ENCODE peak calls at places on chromosomes 6 and 20, in four cellular contexts. One of them, this sample, is unnamed.

GRCh38 chr6:127069659-127070279 is 48.7 kb upstream of the RSPO3 start:
- DNase-seq in NCI-H1694 treated with DMSO at 0.1 percent for 48 hours: peak
- DNase-seq in SJSA1: no peak
- DNase-seq in adrenal gland: no peak
- DNase-seq in this sample: no peak

GRCh38 chr6:95293257-95293656 is 284.1 kb upstream of the MANEA start:
- DNase-seq in NCI-H1694 treated with DMSO at 0.1 percent for 48 hours: no peak
- DNase-seq in SJSA1: no peak
- DNase-seq in adrenal gland: no peak
- DNase-seq in this sample: no peak

GRCh38 chr20:19756756-19757486 is 1.1 kb upstream of the RIN2 start:
- DNase-seq in NCI-H1694 treated with DMSO at 0.1 percent for 48 hours: no peak
- DNase-seq in SJSA1: no peak
- DNase-seq in adrenal gland: no peak
- DNase-seq in this sample: no peak

GRCh38 chr20:64232794-64233193 is 22.8 kb upstream of the PCMTD2 start:
- DNase-seq in NCI-H1694 treated with DMSO at 0.1 percent for 48 hours: no peak
- DNase-seq in SJSA1: no peak
- DNase-seq in adrenal gland: peak
- DNase-seq in this sample: no peak

GRCh38 chr6:11381801-11382513 is 149.5 kb upstream of the NEDD9 start:
- DNase-seq in NCI-H1694 treated with DMSO at 0.1 percent for 48 hours: no peak
- DNase-seq in SJSA1: no peak
- DNase-seq in adrenal gland: no peak
- DNase-seq in this sample: peak

GRCh38 chr6:138001750-138002349 is 105.4 kb downstream of the PERP start:
- DNase-seq in NCI-H1694 treated with DMSO at 0.1 percent for 48 hours: peak
- DNase-seq in SJSA1: no peak
- DNase-seq in adrenal gland: peak
- DNase-seq in this sample: peak

GRCh38 chr20:59010321-59010994 is 3.4 kb upstream of the CTSZ start:
- DNase-seq in NCI-H1694 treated with DMSO at 0.1 percent for 48 hours: no peak
- DNase-seq in SJSA1: peak
- DNase-seq in adrenal gland: no peak
- DNase-seq in this sample: peak

GRCh38 chr20:23596856-23597255 is 8.9 kb downstream of the CST9 start:
- DNase-seq in NCI-H1694 treated with DMSO at 0.1 percent for 48 hours: no peak
- DNase-seq in SJSA1: no peak
- DNase-seq in adrenal gland: no peak
- DNase-seq in this sample: no peak

GRCh38 chr6:139290787-139291294 is 957 bp downstream of the TXLNB start:
- DNase-seq in NCI-H1694 treated with DMSO at 0.1 percent for 48 hours: no peak
- DNase-seq in SJSA1: no peak
- DNase-seq in adrenal gland: peak
- DNase-seq in this sample: no peak

GRCh38 chr20:43840382-43841070 is 74.1 kb upstream of the TOX2 start:
- DNase-seq in NCI-H1694 treated with DMSO at 0.1 percent for 48 hours: no peak
- DNase-seq in SJSA1: peak
- DNase-seq in adrenal gland: no peak
- DNase-seq in this sample: no peak

GRCh38 chr6:133553652-133554051 is 312.5 kb downstream of the EYA4 start:
- DNase-seq in NCI-H1694 treated with DMSO at 0.1 percent for 48 hours: peak
- DNase-seq in SJSA1: no peak
- DNase-seq in adrenal gland: peak
- DNase-seq in this sample: no peak

GRCh38 chr6:15481892-15482291 is 180.9 kb downstream of the DTNBP1 start:
- DNase-seq in NCI-H1694 treated with DMSO at 0.1 percent for 48 hours: no peak
- DNase-seq in SJSA1: no peak
- DNase-seq in adrenal gland: no peak
- DNase-seq in this sample: no peak

GRCh38 chr6:42113929-42114636 is 28.3 kb downstream of the C6orf132 start:
- DNase-seq in NCI-H1694 treated with DMSO at 0.1 percent for 48 hours: no peak
- DNase-seq in SJSA1: no peak
- DNase-seq in adrenal gland: no peak
- DNase-seq in this sample: no peak

GRCh38 chr20:11891081-11891826 is 26.4 kb upstream of the BTBD3 start:
- DNase-seq in NCI-H1694 treated with DMSO at 0.1 percent for 48 hours: no peak
- DNase-seq in SJSA1: peak
- DNase-seq in adrenal gland: peak
- DNase-seq in this sample: peak

GRCh38 chr6:106279179-106279578 is 46.4 kb downstream of the ATG5 start:
- DNase-seq in NCI-H1694 treated with DMSO at 0.1 percent for 48 hours: no peak
- DNase-seq in SJSA1: no peak
- DNase-seq in adrenal gland: no peak
- DNase-seq in this sample: no peak

GRCh38 chr20:45061244-45061643 is 39.7 kb downstream of the KCNS1 start:
- DNase-seq in NCI-H1694 treated with DMSO at 0.1 percent for 48 hours: no peak
- DNase-seq in SJSA1: peak
- DNase-seq in adrenal gland: peak
- DNase-seq in this sample: no peak

GRCh38 chr20:46751856-46752255 is 42.4 kb downstream of the SLC2A10 start:
- DNase-seq in NCI-H1694 treated with DMSO at 0.1 percent for 48 hours: no peak
- DNase-seq in SJSA1: no peak
- DNase-seq in adrenal gland: no peak
- DNase-seq in this sample: no peak

GRCh38 chr6:161091151-161091550 is 99.6 kb downstream of the MAP3K4 start:
- DNase-seq in NCI-H1694 treated with DMSO at 0.1 percent for 48 hours: no peak
- DNase-seq in SJSA1: no peak
- DNase-seq in adrenal gland: no peak
- DNase-seq in this sample: no peak

GRCh38 chr20:36493801-36494114 is 47.6 kb upstream of the MYL9 start:
- DNase-seq in NCI-H1694 treated with DMSO at 0.1 percent for 48 hours: no peak
- DNase-seq in SJSA1: no peak
- DNase-seq in adrenal gland: peak
- DNase-seq in this sample: no peak

GRCh38 chr6:158414900-158415299 is 102.6 kb downstream of the TULP4 start:
- DNase-seq in NCI-H1694 treated with DMSO at 0.1 percent for 48 hours: no peak
- DNase-seq in SJSA1: no peak
- DNase-seq in adrenal gland: no peak
- DNase-seq in this sample: no peak

GRCh38 chr20:56875052-56875663 is 246.1 kb downstream of the TFAP2C start:
- DNase-seq in NCI-H1694 treated with DMSO at 0.1 percent for 48 hours: no peak
- DNase-seq in SJSA1: peak
- DNase-seq in adrenal gland: no peak
- DNase-seq in this sample: no peak

GRCh38 chr6:120378582-120379220 is 955.6 kb downstream of the TBC1D32 start:
- DNase-seq in NCI-H1694 treated with DMSO at 0.1 percent for 48 hours: peak
- DNase-seq in SJSA1: no peak
- DNase-seq in adrenal gland: no peak
- DNase-seq in this sample: no peak

GRCh38 chr20:5580940-5581708 is 169.1 kb upstream of the SHLD1 start:
- DNase-seq in NCI-H1694 treated with DMSO at 0.1 percent for 48 hours: no peak
- DNase-seq in SJSA1: no peak
- DNase-seq in adrenal gland: no peak
- DNase-seq in this sample: no peak

GRCh38 chr6:109498049-109498448 is 15.0 kb upstream of the ZBTB24 start:
- DNase-seq in NCI-H1694 treated with DMSO at 0.1 percent for 48 hours: no peak
- DNase-seq in SJSA1: no peak
- DNase-seq in adrenal gland: no peak
- DNase-seq in this sample: no peak

GRCh38 chr20:7497985-7498384 is 442.3 kb downstream of the HAO1 start:
- DNase-seq in NCI-H1694 treated with DMSO at 0.1 percent for 48 hours: no peak
- DNase-seq in SJSA1: no peak
- DNase-seq in adrenal gland: no peak
- DNase-seq in this sample: no peak

GRCh38 chr6:80333342-80333741 is 226.9 kb downstream of the BCKDHB start:
- DNase-seq in NCI-H1694 treated with DMSO at 0.1 percent for 48 hours: peak
- DNase-seq in SJSA1: no peak
- DNase-seq in adrenal gland: no peak
- DNase-seq in this sample: no peak

GRCh38 chr6:125815050-125815910 is 24.5 kb downstream of the NCOA7 start:
- DNase-seq in NCI-H1694 treated with DMSO at 0.1 percent for 48 hours: no peak
- DNase-seq in SJSA1: no peak
- DNase-seq in adrenal gland: no peak
- DNase-seq in this sample: no peak

GRCh38 chr6:64224819-64225218 is 589.2 kb downstream of the PHF3 start:
- DNase-seq in NCI-H1694 treated with DMSO at 0.1 percent for 48 hours: peak
- DNase-seq in SJSA1: no peak
- DNase-seq in adrenal gland: no peak
- DNase-seq in this sample: no peak

GRCh38 chr20:37922016-37922415 is 19.1 kb downstream of the VSTM2L start:
- DNase-seq in NCI-H1694 treated with DMSO at 0.1 percent for 48 hours: no peak
- DNase-seq in SJSA1: no peak
- DNase-seq in adrenal gland: no peak
- DNase-seq in this sample: no peak

GRCh38 chr6:17311595-17312311 is 30.6 kb downstream of the RBM24 start:
- DNase-seq in NCI-H1694 treated with DMSO at 0.1 percent for 48 hours: peak
- DNase-seq in SJSA1: no peak
- DNase-seq in adrenal gland: no peak
- DNase-seq in this sample: no peak

GRCh38 chr6:150202404-150202803 is 59.6 kb downstream of the PPP1R14C start:
- DNase-seq in NCI-H1694 treated with DMSO at 0.1 percent for 48 hours: no peak
- DNase-seq in SJSA1: no peak
- DNase-seq in adrenal gland: no peak
- DNase-seq in this sample: no peak